ENCODE peak calls at places on chromosomes 2 and 18, in nine cellular contexts. U is tibial artery; O is cardiac muscle cell; J is transverse colon; V is CD8-positive, alpha-beta T cell; W is PC-3; P is IMR-90; Q is right lobe of liver; G is colonic mucosa. F is an unnamed sample. For H3K4me1, the result is how much of the 10 kb centered on the place peaks cover.

GRCh38 chr2:126811101-126811500 is 87.6 kb upstream of the TEX51 start:
- DNase-seq in Q (no peak), J (no peak), O (no peak), G (no peak), V (no peak), W (no peak), P (no peak), U (no peak), F (no peak)

GRCh38 chr18:9824862-9825479 is 60.8 kb upstream of the TXNDC2 start:
- DNase-seq in V (no peak), O (no peak), U (no peak), Q (no peak), P (no peak), W (no peak), J (no peak), G (peak), F (no peak)

GRCh38 chr2:177314194-177314593 is 49.7 kb upstream of the NFE2L2 start:
- DNase-seq in U (no peak), G (no peak), J (no peak), O (no peak), Q (no peak), P (peak), V (no peak), W (peak), F (no peak)

GRCh38 chr18:75365837-75366236 is 61.7 kb downstream of the SMIM21 start:
- DNase-seq in P (no peak), Q (no peak), V (no peak), J (no peak), O (no peak), U (no peak), W (no peak), G (no peak), F (no peak)

GRCh38 chr2:159116922-159117321 is 148.5 kb downstream of the TANC1 start:
- DNase-seq in O (no peak), W (no peak), G (no peak), J (no peak), Q (no peak), U (no peak), V (no peak), P (no peak), F (no peak)

GRCh38 chr2:111236027-111236426 is 115.3 kb downstream of the BCL2L11 start:
- DNase-seq in Q (peak), P (no peak), W (no peak), V (no peak), G (no peak), J (no peak), U (no peak), O (peak), F (peak)

GRCh38 chr2:135570884-135571283 is 39.6 kb downstream of the R3HDM1 start:
- DNase-seq in O (no peak), Q (no peak), V (no peak), P (no peak), J (no peak), U (no peak), G (no peak), W (no peak), F (no peak)

GRCh38 chr2:12261993-12262680 is 454.6 kb upstream of the TRIB2 start:
- DNase-seq in J (no peak), O (no peak), P (peak), W (peak), G (no peak), U (no peak), V (no peak), Q (no peak), F (peak)

GRCh38 chr18:3688682-3689081 is 238.7 kb downstream of the TGIF1 start:
- DNase-seq in U (no peak), W (peak), V (no peak), O (peak), G (no peak), P (peak), J (no peak), Q (no peak), F (no peak)

GRCh38 chr2:230757476-230757875 is 44.8 kb downstream of the CAB39 start:
- DNase-seq in Q (no peak), W (peak), G (no peak), U (no peak), O (no peak), J (no peak), V (no peak), P (peak), F (no peak)

GRCh38 chr2:133733856-133734255 is 165.6 kb upstream of the NCKAP5 start:
- DNase-seq in U (no peak), P (peak), J (no peak), O (no peak), G (no peak), W (no peak), Q (no peak), V (no peak), F (no peak)

GRCh38 chr2:16317211-16317830 is 348.3 kb downstream of the CYRIA start:
- DNase-seq in P (no peak), Q (no peak), J (no peak), O (no peak), U (no peak), G (no peak), V (no peak), W (no peak), F (peak)

GRCh38 chr2:138470941-138471340 is 30.6 kb upstream of the SPOPL start:
- DNase-seq in Q (no peak), W (no peak), V (no peak), P (no peak), O (no peak), G (no peak), U (no peak), J (no peak), F (no peak)

GRCh38 chr18:24600076-24600654 is 139.7 kb downstream of the HRH4 start:
- DNase-seq in V (no peak), O (peak), U (no peak), W (peak), P (peak), G (peak), Q (no peak), J (no peak), F (peak)

GRCh38 chr18:68456985-68457384 is 257.9 kb downstream of the TMX3 start:
- DNase-seq in W (peak), G (no peak), U (no peak), O (no peak), P (peak), Q (no peak), V (no peak), J (no peak), F (no peak)

GRCh38 chr2:48230834-48231233 is 299.1 kb upstream of the STON1 start:
- DNase-seq in U (no peak), G (no peak), V (no peak), O (no peak), P (no peak), Q (no peak), J (no peak), W (no peak), F (no peak)

GRCh38 chr2:53127061-53127650 is 640.4 kb upstream of the CHAC2 start:
- DNase-seq in O (peak), U (no peak), W (no peak), G (peak), V (no peak), J (peak), Q (no peak), P (no peak), F (no peak)

GRCh38 chr18:52063923-52064322 is 276.1 kb upstream of the DCC start:
- DNase-seq in Q (no peak), U (no peak), W (no peak), O (no peak), G (no peak), P (no peak), V (no peak), J (no peak), F (no peak)

GRCh38 chr2:48092846-48093498 is 186.7 kb upstream of the FBXO11 start:
- DNase-seq in U (no peak), J (no peak), Q (no peak), G (no peak), O (no peak), V (no peak), P (peak), W (peak), F (no peak)

GRCh38 chr2:21301871-21302433 is 178.2 kb downstream of the TDRD15 start:
- DNase-seq in V (no peak), J (no peak), P (no peak), O (no peak), U (no peak), W (no peak), G (no peak), Q (no peak), F (no peak)

GRCh38 chr2:106065983-106066826 is 127.9 kb downstream of the UXS1 start:
- DNase-seq in U (no peak), P (no peak), J (no peak), Q (no peak), W (no peak), G (no peak), V (no peak), O (peak), F (no peak)

GRCh38 chr2:237594514-237594871 is 4.0 kb upstream of the RAB17 start:
- DNase-seq in P (peak), J (no peak), U (no peak), V (no peak), G (no peak), O (no peak), Q (no peak), W (no peak), F (no peak)

GRCh38 chr18:6874316-6874715 is 144.8 kb downstream of the ARHGAP28 start:
- DNase-seq in O (no peak), U (no peak), P (peak), V (no peak), G (no peak), J (no peak), W (peak), Q (no peak), F (no peak)

GRCh38 chr2:38073211-38074005 is 2.5 kb downstream of the CYP1B1 start:
- DNase-seq in G (no peak), W (peak), P (no peak), J (no peak), U (no peak), Q (peak), O (no peak), V (no peak), F (no peak)

GRCh38 chr2:148651972-148652371 is 7.4 kb downstream of the EPC2 start:
- DNase-seq in O (no peak), J (no peak), W (no peak), P (no peak), G (no peak), Q (no peak), V (no peak), U (no peak), F (no peak)

GRCh38 chr2:162473296-162473695 is 129.4 kb downstream of the GCA start:
- DNase-seq in J (no peak), O (no peak), P (no peak), Q (no peak), W (no peak), V (no peak), G (no peak), U (no peak), F (no peak)

GRCh38 chr2:155994315-155994714 is 338.2 kb downstream of the NR4A2 start:
- DNase-seq in G (no peak), P (no peak), Q (no peak), J (no peak), O (no peak), V (no peak), U (no peak), W (no peak), F (no peak)

GRCh38 chr2:56123538-56123937 is 60.3 kb upstream of the CCDC85A start:
- DNase-seq in J (no peak), U (no peak), P (no peak), V (no peak), O (no peak), Q (no peak), G (no peak), W (no peak), F (no peak)

GRCh38 chr2:8352300-8352699 is 329.6 kb upstream of the ID2 start:
- DNase-seq in O (no peak), J (no peak), U (no peak), W (no peak), P (peak), G (no peak), Q (no peak), V (no peak), F (no peak)

DNA sequence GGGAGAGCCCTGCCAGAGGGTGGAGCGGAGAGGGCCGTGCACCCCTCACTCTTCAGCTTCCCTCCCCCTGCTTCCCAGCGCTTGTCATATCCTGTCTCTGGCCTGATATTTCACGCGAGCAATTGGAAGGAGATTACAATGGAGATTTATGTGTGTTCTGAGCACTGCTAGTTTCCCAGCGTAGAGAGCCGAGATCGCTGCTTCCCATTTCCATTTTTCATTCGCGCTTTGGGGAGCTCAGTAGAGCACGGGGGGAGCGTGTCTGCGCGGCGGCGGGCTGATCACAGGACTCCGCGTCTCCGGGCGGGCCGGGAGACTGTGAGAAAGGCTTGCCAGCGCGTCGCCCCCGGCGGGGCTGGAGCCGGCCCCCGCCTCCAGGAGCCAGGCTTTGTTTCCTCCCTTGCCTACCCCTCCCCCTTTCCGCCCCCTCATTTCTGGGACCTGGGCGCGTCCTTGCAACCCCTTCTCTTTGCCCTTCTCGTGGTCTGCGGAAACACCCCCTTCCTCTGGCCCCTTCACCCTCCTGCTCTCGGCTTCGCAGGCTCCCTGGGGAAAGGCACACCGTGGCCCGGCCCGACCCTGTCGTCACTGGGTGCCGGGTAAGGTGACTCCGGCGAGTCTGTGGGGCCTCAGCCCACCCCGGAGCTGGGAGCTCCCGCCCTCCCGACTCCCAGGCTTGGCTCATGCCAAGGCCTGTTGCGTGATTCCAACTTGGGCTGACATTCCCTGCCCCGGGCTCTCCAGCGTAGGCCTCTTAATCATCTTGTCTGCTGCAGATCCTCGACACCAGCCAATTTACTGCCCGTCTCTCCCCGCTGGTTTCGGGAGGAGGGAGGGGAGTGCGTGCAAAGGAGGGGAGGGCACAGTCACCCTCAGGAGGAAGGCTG is 5.8 kb downstream of the DLX2 start:
- DNase-seq in V (no peak), O (no peak), J (no peak), U (no peak), P (peak), Q (no peak), G (no peak), W (peak), F (no peak)
- H3K4me1 ChIP-seq in V (half or more), O (under half), J (half or more), U (half or more), P (under half), Q (under half), G (under half), W (under half), F (under half)

GRCh38 chr2:10039658-10040410 is 3.5 kb upstream of the KLF11 start:
- DNase-seq in U (peak), Q (peak), W (no peak), G (no peak), O (no peak), P (no peak), V (no peak), J (peak), F (peak)

GRCh38 chr2:10043256-10043905 is at the start of gene KLF11:
- DNase-seq in Q (peak), U (peak), O (peak), J (peak), P (peak), G (peak), W (peak), V (peak), F (peak)

GRCh38 chr2:10043906-10044601 is 704 bp downstream of the KLF11 start:
- DNase-seq in G (peak), Q (peak), O (peak), U (peak), W (peak), P (peak), V (peak), J (peak), F (peak)

GRCh38 chr2:10041711-10042110 is 1.6 kb upstream of the KLF11 start:
- DNase-seq in O (no peak), V (no peak), W (no peak), P (no peak), Q (no peak), J (no peak), G (no peak), U (no peak), F (no peak)

GRCh38 chr2:10042301-10043161 is 819 bp upstream of the KLF11 start:
- DNase-seq in J (peak), O (peak), G (peak), U (peak), W (no peak), Q (peak), V (no peak), P (peak), F (no peak)
- TF ChIP-seq CTCF in J (peak), O (no peak), G (no peak), U (peak), W (no peak), Q (no peak), V (no peak), P (peak), F (no peak)

GRCh38 chr2:169693344-169693743 is 861 bp downstream of the CFAP210 start:
- DNase-seq in G (no peak), P (no peak), U (no peak), Q (no peak), O (no peak), V (no peak), W (peak), J (no peak), F (peak)
- H3K4me3 ChIP-seq in G (no peak), P (no peak), U (peak), Q (no peak), O (peak), V (no peak), W (peak), J (no peak), F (peak)

GRCh38 chr2:54598347-54599325 is 124.8 kb upstream of the EML6 start:
- DNase-seq in G (no peak), P (peak), J (no peak), W (no peak), V (no peak), O (no peak), Q (no peak), U (no peak), F (no peak)
- H3K4me1 ChIP-seq in G (under half), P (under half), J (half or more), W (under half), V (half or more), O (under half), Q (under half), U (half or more), F (under half)

GRCh38 chr18:36828157-36828629 is 609 bp downstream of the TPGS2 start:
- DNase-seq in J (peak), G (peak), W (peak), Q (no peak), V (peak), O (no peak), P (peak), U (peak), F (no peak)

GRCh38 chr18:36828630-36829361 is at the start of the genes KIAA1328 and TPGS2:
- DNase-seq in O (peak), G (peak), Q (peak), P (peak), W (peak), J (peak), V (peak), U (peak), F (peak)

GRCh38 chr18:36831139-36831538 is 2.2 kb downstream of the KIAA1328 start:
- DNase-seq in G (no peak), V (no peak), W (peak), O (no peak), P (peak), U (no peak), J (no peak), Q (no peak), F (no peak)

GRCh38 chr18:36830141-36830495 is 1.2 kb downstream of the KIAA1328 start:
- DNase-seq in W (no peak), U (no peak), V (no peak), P (no peak), Q (no peak), G (no peak), J (no peak), O (no peak), F (no peak)

DNA sequence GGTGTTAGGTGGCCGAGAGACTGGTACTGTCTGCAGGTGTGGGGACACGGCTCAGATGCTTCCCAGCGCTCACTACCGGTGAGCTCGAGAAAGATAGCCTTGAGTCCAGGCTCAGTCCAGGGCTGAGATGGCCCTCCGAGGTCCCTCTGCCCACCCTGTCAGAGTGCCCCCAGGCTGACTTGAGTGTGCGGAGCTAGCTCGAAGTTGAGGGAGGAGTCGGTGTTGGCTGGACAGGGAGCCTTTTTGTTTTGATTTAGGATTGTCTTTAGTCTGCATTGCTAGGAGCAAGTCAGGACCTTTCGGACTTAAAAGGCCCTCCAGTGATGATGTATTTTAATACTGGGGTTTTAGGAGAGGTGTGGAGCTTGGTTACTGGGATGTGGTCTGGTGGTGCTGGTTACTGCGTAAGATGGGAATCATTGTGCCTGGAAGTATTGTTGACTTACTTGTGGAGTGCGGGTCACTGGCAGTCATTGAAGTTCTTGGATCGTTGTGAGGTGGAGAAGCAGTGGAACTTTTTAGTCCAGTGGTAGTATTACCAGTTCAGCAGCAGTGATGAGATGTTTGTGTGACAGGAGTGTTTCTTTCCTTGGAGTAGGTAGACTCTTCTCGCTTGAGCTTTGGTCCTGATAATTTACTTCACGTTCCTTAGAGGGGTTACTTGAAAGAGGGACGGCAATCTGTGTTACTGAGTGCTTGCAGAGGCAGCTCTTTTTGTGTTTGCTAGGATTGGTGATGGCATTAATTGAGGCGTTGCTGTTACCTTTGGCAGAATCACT is 624 bp downstream of the KIAA1328 start:
- DNase-seq in G (peak), Q (no peak), J (no peak), W (peak), P (peak), O (peak), V (no peak), U (no peak), F (no peak)
- TF ChIP-seq CTCF in G (no peak), Q (peak), J (no peak), W (no peak), P (no peak), O (no peak), V (peak), U (no peak), F (peak)

GRCh38 chr18:12305930-12306629 is 2.0 kb upstream of the TUBB6 start:
- DNase-seq in O (peak), Q (no peak), U (no peak), W (no peak), P (peak), V (no peak), G (no peak), J (no peak), F (no peak)
- H3K4me3 ChIP-seq in O (no peak), Q (no peak), U (peak), W (no peak), P (peak), V (no peak), G (no peak), J (no peak), F (no peak)

GRCh38 chr2:68755071-68755470 is 20.5 kb downstream of the ARHGAP25 start:
- DNase-seq in J (no peak), G (peak), O (no peak), U (no peak), V (peak), W (no peak), P (peak), Q (no peak), F (no peak)

GRCh38 chr2:68753318-68753717 is 18.7 kb downstream of the ARHGAP25 start:
- DNase-seq in O (no peak), V (peak), U (no peak), P (no peak), W (no peak), Q (no peak), J (no peak), G (peak), F (no peak)

GRCh38 chr2:68762112-68762511 is 27.5 kb downstream of the ARHGAP25 start:
- DNase-seq in Q (no peak), O (no peak), G (no peak), J (no peak), W (no peak), U (no peak), V (no peak), P (no peak), F (no peak)

GRCh38 chr2:68756178-68756577 is 21.6 kb downstream of the ARHGAP25 start:
- DNase-seq in U (no peak), P (no peak), W (no peak), J (no peak), V (peak), Q (no peak), G (peak), O (no peak), F (no peak)

DNA sequence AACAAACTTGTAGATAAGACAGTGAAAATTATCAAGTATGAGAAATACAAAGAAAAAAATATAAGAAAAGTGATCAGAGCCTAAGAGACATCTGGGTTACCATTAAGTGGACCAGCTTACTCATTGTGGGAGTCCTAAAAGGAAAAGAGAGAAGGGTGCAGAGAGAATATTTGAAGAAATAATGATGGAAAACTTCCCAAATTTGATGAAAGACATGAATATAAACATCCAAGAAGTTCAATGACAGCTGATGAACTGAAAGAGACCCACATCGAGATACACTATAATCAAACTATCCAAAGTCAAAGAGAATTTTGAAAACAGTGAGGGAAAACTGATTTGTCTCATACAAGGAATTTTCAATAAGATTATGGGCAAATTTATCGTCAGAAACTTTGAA is 22.5 kb downstream of the ARHGAP25 start:
- DNase-seq in G (no peak), Q (no peak), P (no peak), U (no peak), W (no peak), J (no peak), V (no peak), O (no peak), F (no peak)
- H3K4me1 ChIP-seq in G (under half), Q (under half), P (under half), U (under half), W (under half), J (under half), V (half or more), O (under half), F (under half)